ENCODE peak calls at places on chromosomes 12 and 14, in nine cellular contexts. O is A549, U is IMR-90, Y is body of pancreas, D is GM12878, L is breast epithelium, V is testis, I is HCT116, B is right lobe of liver. R is an unnamed sample. For H3K9me3, the result is how much of the 10 kb centered on the place peaks cover.

GRCh38 chr14:68144051-68144681 is 324.6 kb downstream of the RAD51B start:
- DNase-seq in I (no peak), U (peak), O (no peak), Y (peak), D (no peak), L (no peak), B (no peak), V (peak), R (no peak)

GRCh38 chr12:131065801-131066200 is 112.1 kb downstream of the ADGRD1 start:
- DNase-seq in O (no peak), V (no peak), D (no peak), I (no peak), Y (no peak), U (no peak), L (no peak), B (peak), R (no peak)

GRCh38 chr12:77124767-77125166 is 59.4 kb upstream of the E2F7 start:
- DNase-seq in V (no peak), O (no peak), L (no peak), Y (no peak), U (peak), D (no peak), I (no peak), B (no peak), R (no peak)

GRCh38 chr14:36524874-36525745 is 5.1 kb upstream of the NKX2-1 start:
- DNase-seq in U (no peak), I (peak), Y (peak), L (no peak), V (peak), O (peak), B (peak), D (no peak), R (no peak)

GRCh38 chr14:34051966-34052657 is 101.2 kb upstream of the EGLN3 start:
- DNase-seq in Y (no peak), L (no peak), U (no peak), B (no peak), D (peak), O (peak), V (no peak), I (peak), R (no peak)

GRCh38 chr14:85590784-85591183 is 60.8 kb downstream of the FLRT2 start:
- DNase-seq in L (no peak), B (no peak), Y (no peak), U (peak), O (no peak), V (no peak), I (no peak), D (no peak), R (no peak)

GRCh38 chr14:36553650-36554260 is 28.7 kb downstream of the NKX2-8 start:
- DNase-seq in I (peak), B (no peak), Y (peak), V (peak), U (peak), L (no peak), O (peak), D (no peak), R (no peak)

GRCh38 chr14:64196668-64197411 is 97.3 kb downstream of the ESR2 start:
- DNase-seq in L (no peak), O (no peak), D (no peak), U (peak), Y (peak), B (no peak), I (no peak), V (peak), R (peak)

GRCh38 chr12:120831648-120832267 is 72.4 kb downstream of the SPPL3 start:
- DNase-seq in L (no peak), V (no peak), B (no peak), U (no peak), I (no peak), D (no peak), O (no peak), Y (no peak), R (no peak)

GRCh38 chr14:104576607-104577332 is 2.8 kb upstream of the C14orf180 start:
- DNase-seq in O (no peak), I (no peak), Y (peak), L (no peak), V (no peak), B (no peak), D (no peak), U (no peak), R (no peak)

GRCh38 chr12:12700249-12700648 is 4.3 kb upstream of the GPR19 start:
- DNase-seq in O (no peak), B (no peak), U (no peak), I (no peak), D (no peak), Y (no peak), V (no peak), L (no peak), R (no peak)

GRCh38 chr14:34665785-34666425 is 36.0 kb upstream of the SNX6 start:
- DNase-seq in B (peak), D (no peak), U (peak), Y (peak), L (no peak), O (no peak), V (peak), I (no peak), R (no peak)

GRCh38 chr14:104665663-104666522 is 23.5 kb upstream of the INF2 start:
- DNase-seq in V (peak), L (no peak), O (peak), U (no peak), B (peak), I (peak), Y (peak), D (no peak), R (no peak)

GRCh38 chr14:93073833-93074769 is 41.6 kb downstream of the ITPK1 start:
- DNase-seq in I (no peak), Y (no peak), U (peak), B (no peak), O (no peak), D (no peak), V (no peak), L (no peak), R (no peak)

GRCh38 chr12:91819132-91819447 is 326.6 kb downstream of the BTG1 start:
- DNase-seq in I (no peak), O (no peak), V (no peak), D (no peak), Y (peak), L (no peak), U (no peak), B (peak), R (no peak)

GRCh38 chr14:76112889-76113611 is 38.7 kb upstream of the GPATCH2L start:
- DNase-seq in U (no peak), D (no peak), Y (no peak), I (no peak), V (no peak), O (no peak), L (no peak), B (no peak), R (no peak)

GRCh38 chr12:57500213-57500612 is 12.3 kb downstream of the MARS1 start:
- DNase-seq in Y (no peak), U (no peak), B (no peak), I (no peak), L (no peak), O (no peak), D (no peak), V (no peak), R (no peak)

GRCh38 chr12:57497223-57498142 is 9.6 kb downstream of the MARS1 start:
- DNase-seq in I (no peak), U (no peak), V (no peak), L (no peak), D (no peak), O (no peak), B (no peak), Y (no peak), R (no peak)

GRCh38 chr12:57496822-57497221 is 9.0 kb downstream of the MARS1 start:
- DNase-seq in B (no peak), U (no peak), O (no peak), D (no peak), Y (no peak), I (no peak), V (no peak), L (no peak), R (no peak)

GRCh38 chr12:57498571-57498970 is 10.7 kb downstream of the MARS1 start:
- DNase-seq in O (no peak), U (no peak), Y (no peak), L (no peak), I (no peak), B (no peak), D (no peak), V (no peak), R (no peak)

GRCh38 chr12:57498143-57498524 is 10.3 kb downstream of the MARS1 start:
- DNase-seq in I (no peak), O (no peak), L (no peak), U (no peak), B (no peak), Y (no peak), D (no peak), V (no peak), R (no peak)
- H3K9me3 ChIP-seq in I (under half), O (under half), L (under half), U (under half), B (under half), Y (under half), D (under half), V (under half), R (under half)

DNA sequence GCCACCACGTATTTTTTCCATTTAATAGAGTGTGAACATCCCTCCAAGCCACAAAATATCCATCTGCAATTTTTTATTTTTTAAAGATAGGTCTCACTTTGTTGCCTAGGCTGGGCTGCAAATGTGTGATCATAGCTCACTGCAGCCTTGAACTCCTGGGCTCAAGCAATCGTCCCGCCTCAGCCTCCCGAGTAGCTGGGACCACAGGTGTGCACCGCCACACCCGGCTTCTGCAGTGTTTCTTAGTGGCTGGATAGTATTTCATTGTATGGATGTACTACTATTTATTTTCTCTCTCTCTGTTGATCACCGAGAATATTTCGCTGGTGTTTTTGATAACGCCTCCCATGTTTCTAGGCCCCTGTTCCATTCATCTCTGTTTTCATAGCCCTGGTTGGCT is 17.5 kb downstream of the MLXIP start:
- DNase-seq in V (no peak), I (no peak), Y (peak), B (no peak), U (no peak), O (no peak), D (no peak), L (no peak), R (no peak)
- TF ChIP-seq POLR2A in V (no peak), I (no peak), Y (no peak), B (no peak), U (no peak), O (no peak), D (no peak), L (no peak), R (no peak)

GRCh38 chr12:2234951-2235350 is 182.2 kb downstream of the CACNA1C start:
- DNase-seq in B (no peak), U (no peak), L (no peak), Y (no peak), I (no peak), D (no peak), V (no peak), O (no peak), R (no peak)

GRCh38 chr12:2229661-2230539 is 177.1 kb downstream of the CACNA1C start:
- DNase-seq in Y (no peak), I (no peak), L (no peak), D (no peak), O (no peak), U (no peak), V (peak), B (no peak), R (peak)

GRCh38 chr12:2231011-2231595 is 178.3 kb downstream of the CACNA1C start:
- DNase-seq in I (no peak), D (no peak), Y (no peak), B (no peak), U (no peak), O (no peak), V (no peak), L (no peak), R (no peak)

GRCh38 chr12:2231956-2232355 is 179.2 kb downstream of the CACNA1C start:
- DNase-seq in D (no peak), I (no peak), O (no peak), B (no peak), L (no peak), Y (no peak), V (no peak), U (no peak), R (no peak)

GRCh38 chr12:2233034-2233433 is 180.2 kb downstream of the CACNA1C start:
- DNase-seq in U (peak), V (no peak), Y (no peak), D (no peak), O (no peak), B (no peak), L (no peak), I (no peak), R (no peak)
- H3K4me3 ChIP-seq in U (no peak), V (no peak), Y (no peak), D (no peak), O (no peak), B (no peak), L (no peak), I (no peak), R (no peak)

DNA sequence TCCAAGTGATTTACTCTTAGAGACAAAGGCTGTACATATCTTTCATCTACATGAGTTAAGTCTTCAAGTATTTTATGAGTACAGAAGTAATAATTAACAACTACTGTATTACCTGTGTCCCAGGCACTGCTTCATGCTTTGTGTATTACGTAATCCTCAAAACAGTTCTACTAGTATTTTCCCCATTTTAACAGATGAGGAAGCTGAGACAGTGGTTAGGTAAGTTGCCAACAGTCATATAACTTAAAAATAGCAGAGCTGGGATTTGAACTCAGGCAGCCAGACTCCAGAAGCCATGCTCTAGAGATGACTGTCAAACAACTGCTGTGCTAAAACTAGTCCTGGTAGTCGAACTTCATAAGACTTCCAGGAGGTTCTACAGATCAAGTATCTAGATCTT is 10.7 kb downstream of the TRMT5 start:
- DNase-seq in D (no peak), U (no peak), O (no peak), B (no peak), V (no peak), L (no peak), I (no peak), Y (no peak), R (no peak)
- H3K9me3 ChIP-seq in D (under half), U (under half), O (under half), B (under half), V (under half), L (under half), I (under half), Y (under half), R (under half)